ENCODE peak calls at places on chromosomes 16 and 17, in ten cellular contexts. B is cardiac muscle cell, R is stomach, G is nephron progenitor cell, A is HCT116, I is ascending aorta, J is GM23338, T is fibroblast of mammary gland, E is A673, O is sigmoid colon. W is an unnamed sample.

GRCh38 chr17:79950306-79950705 is 85.4 kb downstream of the TBC1D16 start:
- DNase-seq in B (no peak), R (peak), G (no peak), A (no peak), I (peak), J (peak), T (no peak), E (no peak), O (peak), W (no peak)

GRCh38 chr16:4200000-4200780 is 41.7 kb downstream of the SRL start:
- DNase-seq in B (peak), R (peak), G (peak), A (peak), I (peak), J (peak), T (peak), E (peak), O (peak), W (peak)

GRCh38 chr17:34416116-34416515 is 53.1 kb upstream of the CCL1 start:
- DNase-seq in B (no peak), R (no peak), G (no peak), A (no peak), I (no peak), J (no peak), T (no peak), E (no peak), O (no peak), W (no peak)

GRCh38 chr17:1752425-1752941 is 9.4 kb upstream of the SERPINF1 start:
- DNase-seq in B (no peak), R (no peak), G (no peak), A (peak), I (no peak), J (peak), T (no peak), E (no peak), O (no peak), W (peak)

GRCh38 chr17:62865586-62865985 is 57.5 kb upstream of the MARCHF10 start:
- DNase-seq in B (no peak), R (no peak), G (no peak), A (no peak), I (no peak), J (no peak), T (no peak), E (no peak), O (no peak), W (no peak)

GRCh38 chr17:17693253-17693954 is 12.1 kb downstream of the RAI1 start:
- DNase-seq in B (peak), R (peak), G (peak), A (no peak), I (peak), J (peak), T (no peak), E (peak), O (no peak), W (peak)

GRCh38 chr17:4186244-4186920 is 43.4 kb downstream of the CYB5D2 start:
- DNase-seq in B (no peak), R (no peak), G (no peak), A (no peak), I (no peak), J (no peak), T (peak), E (no peak), O (no peak), W (peak)

GRCh38 chr17:17511293-17511741 is 15.1 kb upstream of the RASD1 start:
- DNase-seq in B (no peak), R (no peak), G (no peak), A (no peak), I (no peak), J (no peak), T (no peak), E (no peak), O (no peak), W (no peak)

GRCh38 chr17:83080641-83081560 is 1.5 kb downstream of the METRNL start:
- DNase-seq in B (peak), R (peak), G (peak), A (no peak), I (no peak), J (peak), T (no peak), E (no peak), O (no peak), W (no peak)

GRCh38 chr16:57137043-57137442 is 44.7 kb downstream of the CPNE2 start:
- DNase-seq in B (no peak), R (no peak), G (no peak), A (no peak), I (no peak), J (no peak), T (no peak), E (no peak), O (no peak), W (no peak)

GRCh38 chr17:77407321-77408277 is 266.8 kb downstream of the SEC14L1 start:
- DNase-seq in B (no peak), R (no peak), G (no peak), A (no peak), I (peak), J (no peak), T (no peak), E (no peak), O (peak), W (peak)

GRCh38 chr17:63399316-63399715 is 46.8 kb downstream of the CYB561 start:
- DNase-seq in B (no peak), R (no peak), G (no peak), A (no peak), I (no peak), J (no peak), T (peak), E (no peak), O (no peak), W (no peak)

GRCh38 chr17:44308320-44308818 is at the start of gene RUNDC3A:
- DNase-seq in B (peak), R (peak), G (peak), A (peak), I (peak), J (peak), T (peak), E (peak), O (peak), W (peak)

GRCh38 chr17:2383628-2384167 is 17.2 kb downstream of the MNT start:
- DNase-seq in B (no peak), R (no peak), G (no peak), A (no peak), I (no peak), J (no peak), T (no peak), E (no peak), O (no peak), W (no peak)

GRCh38 chr16:47928008-47928407 is 227.8 kb downstream of the ABCC12 start:
- DNase-seq in B (no peak), R (no peak), G (no peak), A (peak), I (no peak), J (peak), T (peak), E (no peak), O (no peak), W (no peak)

GRCh38 chr17:81635973-81636504 is 873 bp downstream of the NPLOC4 start:
- DNase-seq in B (no peak), R (no peak), G (no peak), A (no peak), I (no peak), J (no peak), T (peak), E (no peak), O (no peak), W (peak)

GRCh38 chr16:4762205-4762604 is 4.8 kb downstream of the ZNF500 start:
- DNase-seq in B (no peak), R (no peak), G (no peak), A (no peak), I (no peak), J (no peak), T (no peak), E (no peak), O (no peak), W (no peak)

GRCh38 chr16:24102120-24102740 is 153.9 kb upstream of the CACNG3 start:
- DNase-seq in B (no peak), R (no peak), G (no peak), A (no peak), I (no peak), J (peak), T (no peak), E (peak), O (no peak), W (no peak)

GRCh38 chr16:48503779-48504178 is 106.2 kb downstream of the N4BP1 start:
- DNase-seq in B (no peak), R (no peak), G (no peak), A (no peak), I (no peak), J (no peak), T (peak), E (peak), O (peak), W (no peak)

GRCh38 chr16:27822529-27823437 is 240.7 kb downstream of the GSG1L start:
- DNase-seq in B (no peak), R (peak), G (no peak), A (no peak), I (no peak), J (no peak), T (no peak), E (no peak), O (peak), W (no peak)

GRCh38 chr16:11183035-11183812 is 72.8 kb downstream of the SOCS1 start:
- DNase-seq in B (no peak), R (no peak), G (peak), A (no peak), I (no peak), J (peak), T (no peak), E (no peak), O (no peak), W (no peak)
- TF ChIP-seq CTCF in B (no peak), R (no peak), G (no peak), A (no peak), I (no peak), J (peak), T (no peak), E (no peak), O (no peak), W (no peak)

DNA sequence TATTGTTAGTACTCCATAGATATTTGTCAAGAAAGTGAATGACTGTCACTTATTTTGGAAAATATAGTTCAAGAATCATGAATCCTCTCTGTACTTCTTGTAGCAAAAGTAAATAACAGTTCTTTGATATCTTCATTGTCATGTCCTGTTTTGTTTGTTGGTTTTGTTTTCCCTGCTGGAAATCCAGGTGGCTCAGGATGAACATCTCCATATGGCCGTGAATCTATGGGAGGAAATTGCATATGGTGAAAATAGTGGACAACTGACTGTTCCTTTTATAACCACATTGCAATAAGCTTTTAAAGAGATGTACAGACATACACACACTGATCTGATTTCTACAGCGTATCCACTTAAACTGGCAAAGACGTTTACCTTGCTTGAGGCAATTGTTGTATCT is 637.0 kb upstream of the RBFOX1 start:
- DNase-seq in B (no peak), R (no peak), G (no peak), A (no peak), I (no peak), J (no peak), T (no peak), E (no peak), O (no peak), W (no peak)
- TF ChIP-seq CTCF in B (no peak), R (no peak), G (no peak), A (no peak), I (no peak), J (no peak), T (no peak), E (no peak), O (no peak), W (no peak)

GRCh38 chr17:50165066-50165465 is 739 bp upstream of the SGCA start:
- DNase-seq in B (no peak), R (no peak), G (no peak), A (no peak), I (no peak), J (no peak), T (no peak), E (no peak), O (no peak), W (no peak)

GRCh38 chr17:50164697-50164988 is 1.2 kb upstream of the SGCA start:
- DNase-seq in B (no peak), R (no peak), G (no peak), A (no peak), I (no peak), J (no peak), T (no peak), E (no peak), O (no peak), W (no peak)

GRCh38 chr17:50165867-50166517 is at the start of gene SGCA:
- DNase-seq in B (peak), R (no peak), G (no peak), A (no peak), I (no peak), J (no peak), T (no peak), E (no peak), O (no peak), W (no peak)

GRCh38 chr17:50166518-50167181 is 845 bp downstream of the SGCA start:
- DNase-seq in B (no peak), R (no peak), G (no peak), A (no peak), I (no peak), J (no peak), T (no peak), E (no peak), O (no peak), W (no peak)

GRCh38 chr17:50165466-50165865 is 339 bp upstream of the SGCA start:
- DNase-seq in B (no peak), R (no peak), G (no peak), A (no peak), I (no peak), J (no peak), T (no peak), E (no peak), O (no peak), W (no peak)
- TF ChIP-seq CTCF in B (no peak), R (no peak), G (no peak), A (no peak), I (no peak), J (no peak), T (no peak), E (no peak), O (no peak), W (no peak)

GRCh38 chr17:19318611-19319010 is 43.9 kb downstream of the B9D1 start:
- DNase-seq in B (no peak), R (no peak), G (no peak), A (no peak), I (no peak), J (no peak), T (no peak), E (no peak), O (peak), W (no peak)

GRCh38 chr17:19315104-19315503 is 47.4 kb downstream of the B9D1 start:
- DNase-seq in B (no peak), R (no peak), G (no peak), A (no peak), I (no peak), J (no peak), T (no peak), E (no peak), O (peak), W (no peak)

GRCh38 chr17:19319771-19320505 is 42.6 kb downstream of the B9D1 start:
- DNase-seq in B (no peak), R (no peak), G (no peak), A (no peak), I (no peak), J (no peak), T (no peak), E (no peak), O (peak), W (no peak)

GRCh38 chr17:19316756-19317358 is 45.7 kb downstream of the B9D1 start:
- DNase-seq in B (no peak), R (no peak), G (no peak), A (no peak), I (no peak), J (no peak), T (no peak), E (no peak), O (peak), W (no peak)

GRCh38 chr17:19317359-19318095 is 45.0 kb downstream of the B9D1 start:
- DNase-seq in B (peak), R (peak), G (peak), A (peak), I (no peak), J (peak), T (peak), E (peak), O (peak), W (no peak)
- TF ChIP-seq CTCF in B (peak), R (no peak), G (peak), A (peak), I (no peak), J (peak), T (peak), E (peak), O (no peak), W (no peak)

DNA sequence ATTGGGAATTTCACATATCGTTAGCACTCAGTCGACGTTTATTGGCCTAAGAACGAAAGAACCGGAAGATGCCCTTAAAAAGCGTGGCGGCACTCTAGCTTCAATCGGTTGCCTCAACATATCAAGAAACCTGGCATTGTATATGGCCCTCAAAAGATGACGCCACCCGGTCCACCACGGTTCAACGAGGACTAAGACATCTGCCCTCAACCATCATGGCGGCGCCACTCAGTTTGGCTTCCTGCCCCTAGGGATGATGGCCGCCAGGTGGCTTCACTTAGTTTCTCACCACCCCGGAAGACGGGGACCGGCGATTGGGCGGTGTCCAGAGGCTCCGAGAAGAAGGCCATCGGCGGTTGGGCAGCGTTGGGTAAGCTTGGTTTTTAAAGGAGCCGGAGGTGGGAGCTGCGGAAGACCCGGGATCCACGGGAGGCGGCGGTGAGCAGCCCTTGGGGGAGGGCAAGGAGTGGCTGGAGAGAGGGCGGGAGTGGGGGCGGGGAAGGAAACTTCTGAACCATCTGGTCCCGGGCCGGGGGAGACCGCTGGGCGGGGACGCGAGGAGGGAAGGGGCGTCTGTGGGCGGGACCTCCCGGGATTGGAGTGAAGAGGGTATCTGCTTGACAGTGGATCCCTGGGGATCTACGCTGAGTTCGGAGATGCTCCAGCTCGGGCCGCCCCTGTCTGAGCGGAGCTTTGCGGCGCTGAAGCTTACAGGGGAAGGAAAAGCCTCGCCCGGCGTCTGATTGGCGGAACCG is at the start of gene PRR14:
- DNase-seq in B (peak), R (peak), G (peak), A (peak), I (peak), J (peak), T (peak), E (peak), O (peak), W (peak)
- TF ChIP-seq CTCF in B (no peak), R (no peak), G (no peak), A (no peak), I (no peak), J (no peak), T (no peak), E (no peak), O (no peak), W (peak)

DNA sequence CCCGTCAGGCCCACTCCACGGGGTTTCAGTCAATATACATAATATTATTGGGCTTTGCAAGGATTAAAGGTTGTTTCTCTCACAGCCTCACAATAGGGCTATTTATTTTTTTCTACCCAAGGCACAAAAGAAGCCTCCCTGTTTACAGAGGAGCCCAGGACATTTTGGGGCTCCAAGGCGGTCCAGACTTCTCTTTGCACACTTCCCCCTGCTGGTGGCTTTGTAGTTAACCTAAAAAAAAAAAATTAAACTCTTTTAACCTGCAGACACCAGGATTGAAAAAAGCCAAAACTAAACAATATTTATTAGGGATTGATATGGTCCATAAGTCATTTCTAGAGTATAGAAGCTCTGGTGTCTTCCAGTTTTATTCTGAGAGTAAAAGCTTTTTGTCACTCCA is 169.7 kb upstream of the ZFHX3 start:
- DNase-seq in B (no peak), R (no peak), G (no peak), A (no peak), I (no peak), J (peak), T (no peak), E (no peak), O (no peak), W (no peak)
- TF ChIP-seq CTCF in B (peak), R (no peak), G (peak), A (peak), I (no peak), J (peak), T (peak), E (peak), O (no peak), W (no peak)

GRCh38 chr16:64287667-64288521 is 834.0 kb downstream of the CDH11 start:
- DNase-seq in B (peak), R (no peak), G (no peak), A (no peak), I (no peak), J (no peak), T (no peak), E (no peak), O (no peak), W (no peak)
- TF ChIP-seq CTCF in B (no peak), R (no peak), G (no peak), A (no peak), I (no peak), J (no peak), T (no peak), E (no peak), O (no peak), W (no peak)

GRCh38 chr16:29864205-29864604 is 1.2 kb upstream of the CDIPT start:
- DNase-seq in B (no peak), R (no peak), G (no peak), A (no peak), I (no peak), J (no peak), T (no peak), E (no peak), O (no peak), W (no peak)

GRCh38 chr16:29863669-29863984 is 601 bp upstream of the CDIPT start:
- DNase-seq in B (no peak), R (no peak), G (no peak), A (no peak), I (no peak), J (no peak), T (no peak), E (no peak), O (no peak), W (no peak)

GRCh38 chr16:29862383-29862883 is 593 bp downstream of the CDIPT start:
- DNase-seq in B (peak), R (peak), G (peak), A (no peak), I (no peak), J (peak), T (no peak), E (no peak), O (no peak), W (no peak)

GRCh38 chr16:29860218-29860617 is 2.8 kb downstream of the CDIPT start:
- DNase-seq in B (no peak), R (peak), G (no peak), A (no peak), I (no peak), J (no peak), T (no peak), E (no peak), O (no peak), W (no peak)

DNA sequence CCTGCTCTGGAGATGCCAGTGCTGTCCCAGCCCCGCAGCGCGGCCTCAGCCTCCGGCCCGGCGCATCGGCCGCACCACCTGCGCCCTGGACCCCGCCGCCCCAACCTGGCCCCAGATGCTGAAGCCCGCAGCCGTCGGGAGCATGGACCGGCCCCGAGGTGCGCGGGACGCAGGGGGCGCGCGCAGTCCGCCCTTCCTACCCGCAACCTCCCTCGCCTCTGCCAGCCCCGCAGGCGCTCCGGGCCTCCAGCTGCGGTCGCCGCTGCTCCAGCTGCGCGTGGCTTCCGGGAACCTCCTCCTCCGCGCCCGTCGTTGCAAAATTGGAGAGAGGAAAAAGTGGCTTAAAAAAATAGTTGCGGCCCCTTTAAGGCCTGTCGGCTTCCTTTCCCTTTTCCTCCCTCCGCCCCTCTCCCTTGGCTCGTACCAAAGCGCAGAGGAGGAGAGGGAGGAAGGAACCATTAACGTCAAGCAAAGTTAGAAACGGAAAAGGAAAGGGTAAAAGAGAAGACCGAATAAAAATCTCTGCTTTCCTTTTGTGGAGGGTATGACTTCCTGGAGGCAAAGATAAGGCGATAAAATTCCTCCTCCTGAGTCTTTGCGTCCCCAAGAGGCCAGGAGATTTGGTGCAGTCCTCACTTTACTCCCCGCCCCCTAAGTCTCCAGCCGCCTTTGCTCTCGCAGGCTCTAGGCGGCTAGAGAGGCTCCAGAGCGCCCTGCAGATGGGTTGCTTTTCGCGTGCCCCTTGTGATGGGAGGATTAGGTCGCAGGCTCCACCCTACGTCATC is at the start of gene CDIPT:
- DNase-seq in B (peak), R (peak), G (peak), A (peak), I (peak), J (peak), T (peak), E (peak), O (peak), W (peak)
- TF ChIP-seq CTCF in B (peak), R (no peak), G (peak), A (peak), I (peak), J (peak), T (peak), E (peak), O (peak), W (peak)